ENCODE peak calls at places on chromosomes 12 and 14, in seven cellular contexts. A is neural crest cell, J is astrocyte of the spinal cord, R is tibial artery, M is thyroid gland, S is upper lobe of right lung, C is natural killer cell. F is an unnamed sample.

GRCh38 chr14:45181806-45182205 is 46.1 kb downstream of the FANCM start:
- DNase-seq in C (no peak), J (no peak), R (no peak), A (no peak), M (no peak), S (no peak), F (no peak)

GRCh38 chr12:119692410-119692809 is 24.5 kb downstream of the PRKAB1 start:
- DNase-seq in S (no peak), C (no peak), J (no peak), M (no peak), R (no peak), A (no peak), F (no peak)

GRCh38 chr12:56565510-56566101 is 44.0 kb downstream of the RBMS2 start:
- DNase-seq in R (peak), J (peak), C (no peak), A (no peak), S (peak), M (peak), F (no peak)

GRCh38 chr14:99274346-99275221 is 2.6 kb upstream of the BCL11B start:
- DNase-seq in C (peak), M (peak), J (peak), S (no peak), R (peak), A (peak), F (peak)

GRCh38 chr14:80519002-80519401 is 307.7 kb upstream of the DIO2 start:
- DNase-seq in A (no peak), S (no peak), R (no peak), M (no peak), C (no peak), J (no peak), F (no peak)

GRCh38 chr12:44546037-44546436 is 330.1 kb downstream of the NELL2 start:
- DNase-seq in C (no peak), A (no peak), S (no peak), M (no peak), J (no peak), R (no peak), F (no peak)

GRCh38 chr12:122205590-122205925 is 2.0 kb downstream of the B3GNT4 start:
- DNase-seq in C (no peak), M (no peak), S (peak), J (no peak), R (peak), A (no peak), F (no peak)

GRCh38 chr12:108459106-108459505 is 56.0 kb upstream of the FICD start:
- DNase-seq in S (no peak), C (no peak), M (no peak), A (no peak), R (no peak), J (no peak), F (no peak)

GRCh38 chr12:49671051-49671765 is 36.0 kb downstream of the FMNL3 start:
- DNase-seq in J (no peak), R (no peak), C (peak), S (no peak), M (peak), A (no peak), F (no peak)

GRCh38 chr12:123363743-123364531 is 710 bp downstream of the SBNO1 start:
- DNase-seq in R (peak), C (peak), A (peak), J (peak), S (peak), M (no peak), F (peak)

GRCh38 chr14:89851031-89851430 is 103.5 kb downstream of the EFCAB11 start:
- DNase-seq in A (no peak), R (no peak), J (no peak), S (no peak), C (no peak), M (no peak), F (no peak)

GRCh38 chr14:56514663-56515371 is 64.8 kb upstream of the TMEM260 start:
- DNase-seq in C (no peak), S (no peak), J (peak), A (no peak), R (no peak), M (no peak), F (peak)

GRCh38 chr12:2054091-2055018 is 1.6 kb downstream of the CACNA1C start:
- DNase-seq in S (no peak), J (no peak), A (no peak), M (no peak), C (no peak), R (peak), F (no peak)

GRCh38 chr12:57737467-57738141 is 938 bp downstream of the AGAP2 start:
- DNase-seq in C (no peak), R (no peak), J (no peak), A (peak), M (no peak), S (no peak), F (no peak)

GRCh38 chr12:4009979-4010704 is 136.9 kb upstream of the PARP11 start:
- DNase-seq in C (no peak), M (no peak), S (no peak), A (no peak), J (no peak), R (no peak), F (no peak)

GRCh38 chr12:87815738-87816137 is 213.5 kb downstream of the C12orf50 start:
- DNase-seq in C (no peak), M (peak), R (no peak), S (no peak), J (no peak), A (no peak), F (no peak)

GRCh38 chr12:88108021-88108420 is 33.9 kb downstream of the CEP290 start:
- DNase-seq in J (no peak), M (no peak), R (no peak), C (no peak), S (no peak), A (no peak), F (peak)

GRCh38 chr12:92445253-92446081 is 257.3 kb upstream of the PLEKHG7 start:
- DNase-seq in R (no peak), J (peak), C (no peak), M (no peak), S (no peak), A (no peak), F (no peak)

GRCh38 chr12:76685246-76685678 is 78.7 kb upstream of the ZDHHC17 start:
- DNase-seq in S (no peak), J (peak), R (no peak), C (no peak), A (no peak), M (peak), F (no peak)

GRCh38 chr14:26867171-26867757 is 269.4 kb upstream of the NOVA1 start:
- DNase-seq in R (no peak), A (no peak), C (no peak), J (peak), S (no peak), M (no peak), F (peak)

GRCh38 chr12:38823743-38824142 is 81.6 kb downstream of the CPNE8 start:
- DNase-seq in J (peak), R (no peak), M (no peak), S (no peak), C (no peak), A (no peak), F (peak)

GRCh38 chr12:121580959-121581680 is at the start of gene KDM2B:
- DNase-seq in M (peak), J (peak), R (peak), S (no peak), C (no peak), A (peak), F (no peak)

GRCh38 chr12:110582286-110583136 is 607 bp downstream of the PPTC7 start:
- DNase-seq in R (peak), S (peak), J (peak), C (peak), A (peak), M (peak), F (peak)

GRCh38 chr12:121576851-121577391 is 3.9 kb downstream of the KDM2B start:
- DNase-seq in C (no peak), R (no peak), M (peak), J (peak), S (no peak), A (peak), F (no peak)

GRCh38 chr14:21066882-21067502 is 3.1 kb upstream of the ARHGEF40 start:
- DNase-seq in R (no peak), S (no peak), J (no peak), M (no peak), A (no peak), C (no peak), F (peak)

GRCh38 chr12:14960548-14961465 is 594 bp downstream of the ARHGDIB start:
- DNase-seq in C (peak), J (peak), A (no peak), S (peak), M (peak), R (no peak), F (peak)

GRCh38 chr14:84579292-84579691 is 950.7 kb upstream of the FLRT2 start:
- DNase-seq in A (no peak), J (no peak), M (no peak), C (no peak), R (no peak), S (no peak), F (no peak)

GRCh38 chr12:117015811-117016210 is 83.4 kb downstream of the TESC start:
- DNase-seq in A (no peak), M (no peak), S (no peak), C (no peak), J (no peak), R (no peak), F (no peak)

DNA sequence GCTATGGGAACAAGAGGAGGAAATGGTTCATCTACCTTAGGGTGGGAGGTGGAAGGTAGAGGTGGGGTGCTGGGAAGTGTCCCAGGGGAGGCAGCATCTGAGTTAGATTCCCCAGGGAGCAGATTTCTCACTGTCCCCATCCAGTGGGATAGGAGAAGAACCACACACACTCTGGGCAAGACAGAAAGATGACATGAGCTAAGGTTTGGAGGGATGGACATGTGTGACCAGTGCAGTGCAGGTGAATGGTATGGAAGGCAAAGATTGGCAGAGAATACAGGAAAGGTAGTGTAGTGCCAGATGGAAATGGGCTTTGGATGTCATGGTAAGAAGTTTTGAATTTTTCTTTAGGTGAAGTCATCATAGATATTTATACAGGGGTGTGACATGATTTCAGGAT is 11.3 kb upstream of the DUSP6 start:
- DNase-seq in J (no peak), S (no peak), C (no peak), A (no peak), R (no peak), M (no peak), F (no peak)
- TF ChIP-seq CTCF in J (no peak), S (no peak), C (no peak), A (no peak), R (no peak), M (no peak), F (no peak)

GRCh38 chr12:104286538-104287482 is 16.7 kb upstream of the EID3 start:
- DNase-seq in J (peak), M (peak), A (peak), R (peak), S (peak), C (peak), F (peak)

GRCh38 chr12:104290855-104291254 is 12.7 kb upstream of the EID3 start:
- DNase-seq in J (no peak), S (no peak), M (no peak), R (no peak), C (no peak), A (no peak), F (no peak)

GRCh38 chr12:104290320-104290719 is 13.2 kb upstream of the EID3 start:
- DNase-seq in J (no peak), C (no peak), A (no peak), M (no peak), S (no peak), R (no peak), F (no peak)

GRCh38 chr12:104285740-104286537 is 17.6 kb upstream of the EID3 start:
- DNase-seq in R (no peak), S (peak), J (peak), A (no peak), C (no peak), M (peak), F (no peak)

GRCh38 chr12:104288635-104289258 is 14.8 kb upstream of the EID3 start:
- DNase-seq in J (peak), R (peak), M (peak), S (peak), C (peak), A (peak), F (peak)
- TF ChIP-seq CTCF in J (peak), R (no peak), M (no peak), S (no peak), C (no peak), A (no peak), F (no peak)

DNA sequence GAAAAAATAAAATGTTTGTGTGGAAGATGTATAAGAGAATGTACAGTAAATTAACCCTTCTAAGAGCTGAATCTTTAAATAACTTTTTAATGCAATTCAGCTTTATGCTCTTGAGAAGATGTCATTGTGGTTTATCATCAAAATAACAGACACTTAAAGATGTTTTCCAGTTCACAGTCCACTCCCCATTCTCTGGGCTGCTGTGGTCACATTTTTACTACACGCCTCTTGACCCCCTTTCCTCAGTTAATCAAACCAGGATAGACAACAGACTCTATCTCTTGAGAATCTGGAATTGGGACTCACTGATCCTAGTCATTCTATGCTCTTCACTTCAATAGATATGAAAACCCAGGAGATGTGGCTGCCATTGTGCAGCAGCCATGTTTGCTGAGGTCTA is 24.7 kb upstream of the OR6J1 start:
- DNase-seq in A (no peak), C (no peak), M (no peak), S (no peak), R (no peak), J (peak), F (no peak)
- TF ChIP-seq CTCF in A (no peak), C (no peak), M (no peak), S (no peak), R (no peak), J (no peak), F (no peak)

DNA sequence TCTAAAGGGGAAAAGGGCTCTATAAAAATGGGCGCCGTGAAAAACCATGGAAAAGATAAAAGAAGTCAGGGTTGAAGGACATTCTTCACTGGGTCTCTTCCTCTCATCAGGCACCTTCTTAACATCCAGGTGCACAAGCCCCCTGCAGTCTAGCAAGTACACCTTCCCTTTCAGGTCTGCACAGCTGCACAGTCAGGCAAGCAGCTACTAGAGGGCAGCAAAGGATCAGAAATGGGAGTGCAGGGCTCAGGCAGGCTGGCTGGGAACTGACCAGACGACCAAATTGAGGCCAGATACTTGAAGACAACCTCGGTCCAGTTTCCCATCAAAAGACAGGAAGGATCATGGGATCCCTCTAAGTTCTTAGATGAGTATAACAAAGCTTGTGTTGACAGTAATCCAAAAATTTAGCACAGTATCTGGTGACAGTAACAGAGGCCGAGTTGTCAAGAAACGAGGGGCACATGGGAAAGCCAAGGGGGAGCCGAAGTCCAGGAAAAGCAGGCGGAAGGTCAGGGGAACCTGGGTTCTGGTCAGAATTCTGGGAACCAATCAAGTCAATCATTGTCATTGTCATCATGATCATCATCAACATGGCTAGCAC is 10.1 kb upstream of the GRIP1 start:
- DNase-seq in R (no peak), C (peak), M (peak), A (peak), J (peak), S (no peak), F (peak)
- TF ChIP-seq CTCF in R (peak), C (peak), M (peak), A (peak), J (peak), S (peak), F (peak)

DNA sequence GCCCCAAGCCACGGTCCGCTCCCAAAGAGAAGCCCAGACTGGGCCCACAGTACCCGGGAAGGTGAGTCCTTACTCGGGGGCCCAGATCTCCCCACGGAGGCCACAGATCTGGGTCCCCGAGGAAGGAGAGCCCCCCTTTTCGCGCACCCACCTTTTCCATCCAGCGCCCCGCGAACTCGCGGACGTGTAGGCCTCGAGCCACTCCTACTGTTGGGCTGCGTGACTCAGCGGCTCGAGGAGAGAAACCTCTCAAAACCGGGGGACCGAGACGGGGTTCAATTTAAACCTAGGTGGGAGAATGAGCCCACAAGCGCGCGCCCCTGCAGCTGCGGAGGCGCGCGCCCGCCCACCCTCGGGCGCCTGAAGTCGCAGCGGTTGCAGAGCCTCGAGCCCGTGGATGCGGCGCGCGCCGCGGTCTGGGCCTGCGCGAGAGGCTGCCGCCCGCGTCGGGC is 6.3 kb downstream of the SIX6 start:
- DNase-seq in M (no peak), R (no peak), S (no peak), A (no peak), J (no peak), C (no peak), F (no peak)
- TF ChIP-seq CTCF in M (peak), R (no peak), S (no peak), A (peak), J (no peak), C (no peak), F (no peak)

GRCh38 chr12:130819681-130820080 is 19.4 kb downstream of the STX2 start:
- DNase-seq in S (no peak), A (no peak), J (no peak), C (no peak), M (no peak), R (no peak), F (no peak)

GRCh38 chr12:130816055-130816454 is 23.0 kb downstream of the STX2 start:
- DNase-seq in R (no peak), J (no peak), S (no peak), C (no peak), A (no peak), M (no peak), F (no peak)

GRCh38 chr12:130818381-130819247 is 20.4 kb downstream of the STX2 start:
- DNase-seq in A (peak), M (peak), J (peak), R (no peak), S (peak), C (peak), F (peak)

GRCh38 chr12:130817804-130818203 is 21.2 kb downstream of the STX2 start:
- DNase-seq in M (no peak), J (no peak), S (no peak), R (no peak), C (no peak), A (no peak), F (no peak)

DNA sequence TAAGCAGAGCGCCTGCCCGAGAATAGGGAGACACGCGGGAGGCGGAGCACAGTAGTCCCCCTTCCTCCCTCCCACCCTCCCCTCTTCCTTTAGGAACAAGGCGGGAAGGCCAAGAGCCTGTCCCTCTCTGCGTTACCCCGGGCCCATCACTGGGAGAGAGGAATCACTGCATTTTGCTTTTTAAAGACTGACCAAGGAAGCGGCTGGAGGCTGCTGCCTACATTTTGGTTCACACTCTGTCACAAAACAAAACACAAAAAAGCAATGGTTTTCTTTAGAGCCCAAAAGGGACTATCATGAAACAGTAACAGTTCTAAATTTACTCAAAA is 19.8 kb downstream of the STX2 start:
- DNase-seq in M (no peak), C (no peak), R (no peak), J (no peak), S (no peak), A (no peak), F (no peak)
- TF ChIP-seq CTCF in M (no peak), C (peak), R (no peak), J (no peak), S (peak), A (peak), F (peak)

GRCh38 chr12:71125515-71125914 is 32.3 kb downstream of the TSPAN8 start:
- DNase-seq in S (no peak), A (no peak), M (no peak), J (no peak), R (no peak), C (no peak), F (no peak)
- TF ChIP-seq CTCF in S (no peak), A (no peak), M (no peak), J (no peak), R (peak), C (no peak), F (no peak)

GRCh38 chr14:81889529-81889928 is 355.9 kb upstream of the SEL1L start:
- DNase-seq in J (no peak), R (no peak), A (no peak), M (no peak), C (no peak), S (no peak), F (no peak)

GRCh38 chr14:81886588-81886987 is 352.9 kb upstream of the SEL1L start:
- DNase-seq in M (no peak), R (no peak), S (no peak), J (no peak), C (no peak), A (no peak), F (no peak)

DNA sequence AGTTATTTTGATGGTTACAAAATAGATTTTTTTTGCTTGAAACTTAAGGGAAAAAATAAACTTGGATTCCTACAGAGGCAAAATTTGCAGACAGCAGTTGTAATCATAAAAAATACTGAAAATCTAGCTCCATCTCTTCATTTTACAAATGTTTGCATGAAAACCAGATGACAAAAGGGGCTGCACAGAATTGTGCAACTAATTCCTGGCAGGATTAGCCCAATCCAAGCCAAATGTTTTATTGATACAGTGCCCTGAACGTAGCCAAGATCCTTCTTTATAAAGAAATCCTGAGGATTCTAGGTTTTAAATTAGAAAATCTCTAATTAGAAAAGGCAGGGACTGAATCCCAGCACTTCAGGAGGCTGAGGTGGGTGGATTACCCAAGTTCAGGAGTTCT is 356.4 kb upstream of the SEL1L start:
- DNase-seq in C (no peak), S (no peak), J (no peak), A (no peak), R (no peak), M (no peak), F (no peak)
- TF ChIP-seq CTCF in C (no peak), S (no peak), J (no peak), A (no peak), R (no peak), M (no peak), F (no peak)

GRCh38 chr12:976644-977043 is 14.4 kb upstream of the ERC1 start:
- DNase-seq in J (no peak), S (no peak), C (no peak), A (no peak), M (no peak), R (no peak), F (no peak)

GRCh38 chr12:974281-974862 is 16.7 kb upstream of the ERC1 start:
- DNase-seq in C (no peak), J (no peak), S (no peak), M (no peak), R (no peak), A (no peak), F (no peak)

GRCh38 chr12:981176-981828 is 9.7 kb upstream of the ERC1 start:
- DNase-seq in M (no peak), C (no peak), R (no peak), J (peak), S (no peak), A (no peak), F (peak)

GRCh38 chr12:979355-979754 is 11.7 kb upstream of the ERC1 start:
- DNase-seq in C (no peak), S (no peak), R (no peak), A (no peak), J (no peak), M (no peak), F (no peak)

GRCh38 chr12:977163-977562 is 13.9 kb upstream of the ERC1 start:
- DNase-seq in S (no peak), A (no peak), R (no peak), M (no peak), C (no peak), J (no peak), F (no peak)
- TF ChIP-seq CTCF in S (no peak), A (no peak), R (no peak), M (no peak), C (no peak), J (no peak), F (no peak)